ENCODE peak calls at places on chromosomes 1 and 21, in eight cellular contexts. One of them, this sample, is unnamed.

GRCh38 chr1:198491596-198491995 is 48.9 kb downstream of the ATP6V1G3 start:
- DNase-seq in naive thymus-derived CD8-positive, alpha-beta T cell: no peak
- DNase-seq in effector CD4-positive, alpha-beta T cell: no peak
- DNase-seq in mesendoderm: no peak
- DNase-seq in COLO829: no peak
- DNase-seq in endothelial cell: no peak
- DNase-seq in A549: no peak
- DNase-seq in psoas muscle: no peak
- DNase-seq in this sample: no peak

GRCh38 chr1:30260318-30260717 is 463.1 kb downstream of the MATN1 start:
- DNase-seq in effector CD4-positive, alpha-beta T cell: no peak
- DNase-seq in A549: no peak
- DNase-seq in mesendoderm: no peak
- DNase-seq in COLO829: no peak
- DNase-seq in endothelial cell: no peak
- DNase-seq in psoas muscle: no peak
- DNase-seq in naive thymus-derived CD8-positive, alpha-beta T cell: no peak
- DNase-seq in this sample: no peak

GRCh38 chr1:236759252-236759859 is 35.7 kb upstream of the MTR start:
- DNase-seq in mesendoderm: peak
- DNase-seq in A549: peak
- DNase-seq in psoas muscle: no peak
- DNase-seq in endothelial cell: peak
- DNase-seq in COLO829: peak
- DNase-seq in effector CD4-positive, alpha-beta T cell: no peak
- DNase-seq in naive thymus-derived CD8-positive, alpha-beta T cell: no peak
- DNase-seq in this sample: peak

GRCh38 chr1:206661161-206661820 is 23.4 kb upstream of the MAPKAPK2 start:
- DNase-seq in A549: no peak
- DNase-seq in naive thymus-derived CD8-positive, alpha-beta T cell: no peak
- DNase-seq in COLO829: no peak
- DNase-seq in psoas muscle: no peak
- DNase-seq in effector CD4-positive, alpha-beta T cell: no peak
- DNase-seq in endothelial cell: no peak
- DNase-seq in mesendoderm: no peak
- DNase-seq in this sample: no peak

GRCh38 chr1:117188268-117189108 is 22.2 kb downstream of the VTCN1 start:
- DNase-seq in effector CD4-positive, alpha-beta T cell: no peak
- DNase-seq in mesendoderm: no peak
- DNase-seq in endothelial cell: no peak
- DNase-seq in naive thymus-derived CD8-positive, alpha-beta T cell: no peak
- DNase-seq in A549: no peak
- DNase-seq in COLO829: no peak
- DNase-seq in psoas muscle: no peak
- DNase-seq in this sample: no peak

GRCh38 chr21:28793043-28793442 is 199.6 kb downstream of the LTN1 start:
- DNase-seq in psoas muscle: no peak
- DNase-seq in effector CD4-positive, alpha-beta T cell: no peak
- DNase-seq in mesendoderm: peak
- DNase-seq in naive thymus-derived CD8-positive, alpha-beta T cell: no peak
- DNase-seq in endothelial cell: no peak
- DNase-seq in A549: peak
- DNase-seq in COLO829: no peak
- DNase-seq in this sample: no peak

GRCh38 chr1:200226268-200226968 is 183.4 kb downstream of the ZNF281 start:
- DNase-seq in psoas muscle: no peak
- DNase-seq in endothelial cell: no peak
- DNase-seq in effector CD4-positive, alpha-beta T cell: no peak
- DNase-seq in mesendoderm: peak
- DNase-seq in A549: no peak
- DNase-seq in naive thymus-derived CD8-positive, alpha-beta T cell: no peak
- DNase-seq in COLO829: no peak
- DNase-seq in this sample: no peak

GRCh38 chr1:4108341-4108740 is 208.3 kb upstream of the C1orf174 start:
- DNase-seq in A549: no peak
- DNase-seq in mesendoderm: peak
- DNase-seq in effector CD4-positive, alpha-beta T cell: no peak
- DNase-seq in COLO829: no peak
- DNase-seq in endothelial cell: no peak
- DNase-seq in naive thymus-derived CD8-positive, alpha-beta T cell: no peak
- DNase-seq in psoas muscle: peak
- DNase-seq in this sample: peak

GRCh38 chr1:43253173-43253572 is 16.6 kb upstream of the TMEM125 start:
- DNase-seq in psoas muscle: no peak
- DNase-seq in naive thymus-derived CD8-positive, alpha-beta T cell: no peak
- DNase-seq in A549: no peak
- DNase-seq in COLO829: no peak
- DNase-seq in endothelial cell: no peak
- DNase-seq in mesendoderm: no peak
- DNase-seq in effector CD4-positive, alpha-beta T cell: no peak
- DNase-seq in this sample: no peak

GRCh38 chr1:19872190-19872589 is 10.0 kb upstream of the OTUD3 start:
- DNase-seq in effector CD4-positive, alpha-beta T cell: no peak
- DNase-seq in mesendoderm: no peak
- DNase-seq in COLO829: no peak
- DNase-seq in psoas muscle: no peak
- DNase-seq in naive thymus-derived CD8-positive, alpha-beta T cell: no peak
- DNase-seq in A549: peak
- DNase-seq in endothelial cell: no peak
- DNase-seq in this sample: no peak

GRCh38 chr1:221458430-221459156 is 283.3 kb downstream of the DUSP10 start:
- DNase-seq in psoas muscle: no peak
- DNase-seq in COLO829: no peak
- DNase-seq in endothelial cell: no peak
- DNase-seq in mesendoderm: no peak
- DNase-seq in naive thymus-derived CD8-positive, alpha-beta T cell: no peak
- DNase-seq in A549: no peak
- DNase-seq in effector CD4-positive, alpha-beta T cell: no peak
- DNase-seq in this sample: no peak